ENCODE peak calls at places on chromosomes 3 and 15, in six cellular contexts. B is HFFc6, Z is psoas muscle, U is OCI-LY7, G is epithelial cell of proximal tubule, X is cardiac fibroblast. Y is an unnamed sample.

GRCh38 chr15:68210821-68211655 is 5.9 kb upstream of the CALML4 start:
- DNase-seq in Z (peak; percentile 81), B (peak; percentile 32), G (no peak), X (peak; percentile 45), U (peak; percentile 73), Y (no peak)

GRCh38 chr3:38662544-38662943 is 13.1 kb upstream of the SCN5A start:
- DNase-seq in X (peak; percentile 61), G (peak; percentile 10), Z (no peak), U (peak; percentile 22), B (peak; percentile 28), Y (no peak)

GRCh38 chr3:98778852-98779379 is 15.8 kb downstream of the ST3GAL6 start:
- DNase-seq in G (peak; percentile 70), B (peak; percentile 78), X (peak; percentile 98), Z (no peak), U (no peak), Y (peak; percentile 77)

GRCh38 chr3:185084883-185085282 is 68.0 kb downstream of the C3orf70 start:
- DNase-seq in U (no peak), B (peak; percentile 96), G (no peak), Z (no peak), X (peak; percentile 19), Y (no peak)

GRCh38 chr15:88623632-88624031 is 2.5 kb downstream of the AEN start:
- DNase-seq in Z (no peak), X (no peak), G (no peak), B (no peak), U (no peak), Y (no peak)

GRCh38 chr3:37295925-37296324 is 121.5 kb upstream of the LRRFIP2 start:
- DNase-seq in B (no peak), Z (no peak), G (no peak), U (no peak), X (peak; percentile 56), Y (no peak)

GRCh38 chr15:60656041-60656440 is 177.1 kb upstream of the ICE2 start:
- DNase-seq in U (no peak), G (no peak), B (no peak), X (no peak), Z (no peak), Y (no peak)

GRCh38 chr3:67819447-67819846 is 165.0 kb upstream of the SUCLG2 start:
- DNase-seq in Z (no peak), B (no peak), X (no peak), U (peak; percentile 67), G (no peak), Y (no peak)

GRCh38 chr3:78857494-78858111 is 910.2 kb downstream of the ROBO1 start:
- DNase-seq in U (no peak), B (no peak), X (peak; percentile 62), G (no peak), Z (no peak), Y (no peak)
- TF ChIP-seq CTCF in U (no peak), B (no peak), X (no peak), G (peak; percentile 27), Z (no peak), Y (peak; percentile 3)

GRCh38 chr15:48336940-48337339 is 5.7 kb downstream of the DUT start:
- DNase-seq in Z (no peak), X (no peak), G (no peak), B (no peak), U (peak; percentile 47), Y (no peak)
- TF ChIP-seq CTCF in Z (no peak), X (peak; percentile 23), G (peak; percentile 49), B (peak; percentile 65), U (peak; percentile 77), Y (peak; percentile 44)

GRCh38 chr3:115918900-115919299 is 295.6 kb downstream of the GAP43 start:
- DNase-seq in Z (no peak), B (no peak), G (no peak), X (no peak), U (no peak), Y (no peak)

GRCh38 chr3:115927210-115927609 is 303.9 kb downstream of the GAP43 start:
- DNase-seq in Z (no peak), X (no peak), U (no peak), B (no peak), G (no peak), Y (no peak)

GRCh38 chr3:115921711-115922110 is 298.4 kb downstream of the GAP43 start:
- DNase-seq in G (no peak), U (no peak), X (no peak), B (no peak), Z (no peak), Y (no peak)

GRCh38 chr3:115916866-115917265 is 293.6 kb downstream of the GAP43 start:
- DNase-seq in B (no peak), G (no peak), Z (no peak), U (no peak), X (no peak), Y (no peak)

GRCh38 chr3:115922681-115923347 is 299.5 kb downstream of the GAP43 start:
- DNase-seq in U (no peak), Z (no peak), X (peak; percentile 33), G (no peak), B (peak; percentile 17), Y (peak; percentile 29)
- TF ChIP-seq CTCF in U (peak; percentile 60), Z (no peak), X (peak; percentile 55), G (peak; percentile 77), B (peak; percentile 52), Y (peak; percentile 69)

GRCh38 chr3:121595765-121596406 is 2.7 kb downstream of the FBXO40 start:
- DNase-seq in G (no peak), B (no peak), Z (no peak), U (no peak), X (no peak), Y (no peak)

GRCh38 chr3:121598564-121598963 is 5.4 kb downstream of the FBXO40 start:
- DNase-seq in X (no peak), U (no peak), B (no peak), Z (no peak), G (no peak), Y (no peak)

GRCh38 chr3:121594850-121595249 is 1.7 kb downstream of the FBXO40 start:
- DNase-seq in B (no peak), G (no peak), U (no peak), X (no peak), Z (no peak), Y (no peak)

GRCh38 chr3:121592856-121593702 is at the start of gene FBXO40:
- DNase-seq in Z (peak; percentile 78), U (peak; percentile 66), G (no peak), B (no peak), X (no peak), Y (no peak)
- TF ChIP-seq CTCF in Z (no peak), U (peak; percentile 29), G (peak; percentile 14), B (no peak), X (no peak), Y (no peak)

GRCh38 chr3:169256027-169256426 is 407.5 kb downstream of the MECOM start:
- DNase-seq in Z (no peak), X (no peak), G (no peak), U (no peak), B (no peak), Y (no peak)
- TF ChIP-seq CTCF in Z (no peak), X (no peak), G (no peak), U (no peak), B (no peak), Y (no peak)

DNA sequence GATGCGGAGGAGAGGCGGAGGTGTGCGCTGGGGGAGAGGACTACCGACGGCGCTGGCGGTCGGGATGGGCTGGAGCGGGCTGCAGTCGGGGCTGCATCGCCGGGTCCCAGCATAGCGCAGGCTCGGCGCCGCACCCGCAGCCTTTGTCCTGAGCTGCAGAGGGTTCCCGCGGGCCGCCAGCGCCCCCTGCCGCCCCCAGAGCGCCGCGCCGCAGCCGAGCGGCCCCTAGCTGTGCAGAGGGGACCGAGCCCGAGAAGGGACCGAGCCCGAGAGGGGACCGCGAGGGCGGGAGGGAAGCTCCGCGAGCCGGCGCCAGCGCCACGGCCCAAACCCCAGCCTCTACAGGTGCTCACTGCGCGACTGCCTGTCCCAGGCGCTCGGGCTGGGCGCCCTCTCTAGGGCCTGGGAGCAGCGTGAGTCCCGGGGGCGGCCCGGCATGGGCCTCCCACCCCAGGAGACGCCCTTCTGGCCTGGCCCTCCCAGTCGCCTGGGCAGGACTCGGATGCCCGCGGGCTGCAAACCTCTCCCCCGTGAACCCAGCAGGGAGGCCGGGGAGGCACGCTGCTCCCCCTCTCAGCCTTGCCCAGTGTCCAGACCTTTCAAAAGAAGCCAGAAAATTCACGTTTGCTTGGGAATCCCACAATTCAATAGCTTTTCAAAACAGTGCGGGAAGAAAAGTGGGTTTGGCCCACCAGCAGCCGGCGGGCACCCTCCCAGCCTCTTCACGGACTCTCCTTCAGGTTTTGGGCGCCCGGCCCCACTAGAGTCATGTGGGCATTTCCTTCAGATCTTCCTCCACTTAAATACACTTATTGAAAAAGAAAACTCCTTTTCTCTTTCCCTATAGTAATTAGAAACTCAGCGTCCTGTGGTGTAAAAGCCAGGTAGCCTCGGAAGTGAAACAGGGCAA is 134.7 kb downstream of the TPRA1 start:
- DNase-seq in G (no peak), B (peak; percentile 29), Z (peak; percentile 82), X (peak; percentile 49), U (peak; percentile 21), Y (no peak)
- TF ChIP-seq CTCF in G (peak; percentile 80), B (peak; percentile 96), Z (peak; percentile 84), X (peak; percentile 44), U (peak; percentile 81), Y (peak; percentile 70)

GRCh38 chr3:27532426-27532825 is 48.2 kb upstream of the SLC4A7 start:
- DNase-seq in U (no peak), Z (no peak), G (no peak), X (no peak), B (no peak), Y (no peak)

GRCh38 chr3:27533718-27534578 is 49.8 kb upstream of the SLC4A7 start:
- DNase-seq in Z (peak; percentile 67), X (peak; percentile 99), B (peak; percentile 100), G (peak; percentile 94), U (peak; percentile 1), Y (peak; percentile 78)

GRCh38 chr3:27535809-27536392 is 51.7 kb upstream of the SLC4A7 start:
- DNase-seq in Z (no peak), G (peak; percentile 68), X (peak; percentile 72), U (no peak), B (peak; percentile 71), Y (no peak)

GRCh38 chr3:27532931-27533607 is 48.9 kb upstream of the SLC4A7 start:
- DNase-seq in U (peak; percentile 3), X (peak; percentile 18), B (no peak), Z (no peak), G (no peak), Y (no peak)

GRCh38 chr3:27536451-27536850 is 52.3 kb upstream of the SLC4A7 start:
- DNase-seq in U (no peak), X (no peak), Z (no peak), B (no peak), G (no peak), Y (no peak)
- TF ChIP-seq CTCF in U (no peak), X (no peak), Z (no peak), B (no peak), G (no peak), Y (no peak)

GRCh38 chr15:76647612-76648011 is 257.5 kb downstream of the SCAPER start:
- DNase-seq in X (no peak), G (no peak), Z (no peak), U (no peak), B (no peak), Y (no peak)

GRCh38 chr15:76642671-76643070 is 262.5 kb downstream of the SCAPER start:
- DNase-seq in B (no peak), X (peak; percentile 29), U (no peak), G (no peak), Z (no peak), Y (no peak)
- TF ChIP-seq CTCF in B (peak; percentile 74), X (peak; percentile 20), U (peak; percentile 69), G (peak; percentile 58), Z (peak; percentile 23), Y (peak; percentile 22)

Y was measured in retinal pigment epithelial cell.